ENCODE peak calls at places on chromosomes 2 and 18, in nine cellular contexts. K is hepatocyte, X is SK-N-SH, W is ovary, I is coronary artery, B is left ventricle myocardium inferior, V is IMR-90, A is astrocyte, J is HFF-Myc. H is an unnamed sample.

GRCh38 chr2:156088598-156088997 is 243.9 kb downstream of the NR4A2 start:
- DNase-seq in W (no peak), A (peak), J (no peak), B (no peak), K (no peak), V (no peak), X (no peak), I (no peak), H (no peak)

GRCh38 chr18:28690100-28690499 is 513.2 kb upstream of the CDH2 start:
- DNase-seq in I (no peak), B (no peak), X (no peak), W (no peak), A (no peak), V (no peak), K (no peak), J (no peak), H (no peak)

GRCh38 chr2:169619946-169620345 is 35.8 kb downstream of the PPIG start:
- DNase-seq in B (no peak), W (no peak), J (no peak), V (no peak), A (peak), K (no peak), I (no peak), X (no peak), H (peak)

GRCh38 chr18:36372902-36373301 is 75.4 kb downstream of the FHOD3 start:
- DNase-seq in B (no peak), V (peak), J (no peak), I (no peak), K (no peak), X (no peak), W (no peak), A (peak), H (peak)

GRCh38 chr2:46296216-46296839 is 879 bp upstream of the EPAS1 start:
- DNase-seq in V (no peak), A (no peak), I (peak), B (peak), K (no peak), J (no peak), W (peak), X (no peak), H (no peak)

GRCh38 chr2:163210430-163210918 is 371.9 kb upstream of the KCNH7 start:
- DNase-seq in J (no peak), I (no peak), A (peak), X (no peak), V (peak), W (no peak), B (no peak), K (no peak), H (peak)

GRCh38 chr2:36246320-36246990 is 109.1 kb upstream of the CRIM1 start:
- DNase-seq in K (no peak), B (no peak), J (no peak), V (no peak), A (peak), X (no peak), I (no peak), W (no peak), H (no peak)

GRCh38 chr2:40243581-40243980 is 208.3 kb downstream of the SLC8A1 start:
- DNase-seq in A (peak), B (no peak), J (no peak), K (no peak), W (no peak), V (peak), X (no peak), I (no peak), H (peak)

GRCh38 chr2:26001743-26002341 is 19.5 kb upstream of the KIF3C start:
- DNase-seq in I (peak), K (peak), A (no peak), V (peak), J (no peak), B (peak), X (no peak), W (peak), H (no peak)

GRCh38 chr2:154608438-154608837 is 90.1 kb upstream of the KCNJ3 start:
- DNase-seq in W (no peak), V (no peak), A (no peak), K (no peak), B (no peak), X (no peak), I (no peak), J (no peak), H (no peak)

GRCh38 chr18:30533716-30534115 is 508.8 kb downstream of the DSC3 start:
- DNase-seq in B (no peak), K (no peak), W (no peak), I (no peak), X (no peak), J (no peak), A (no peak), V (no peak), H (no peak)

GRCh38 chr2:190657474-190658252 is 8.8 kb downstream of the NAB1 start:
- DNase-seq in B (no peak), K (no peak), W (no peak), J (no peak), A (no peak), I (no peak), X (no peak), V (no peak), H (no peak)

GRCh38 chr2:231461516-231461971 is 2.7 kb downstream of the NCL start:
- DNase-seq in K (no peak), X (no peak), B (no peak), W (no peak), V (no peak), I (peak), A (no peak), J (no peak), H (no peak)

GRCh38 chr2:55223958-55224760 is 7.9 kb downstream of the CLHC1 start:
- DNase-seq in A (no peak), W (no peak), J (no peak), V (no peak), X (no peak), B (no peak), K (no peak), I (no peak), H (no peak)

GRCh38 chr2:57490746-57491145 is 555.9 kb upstream of the VRK2 start:
- DNase-seq in B (no peak), J (no peak), X (no peak), I (no peak), V (no peak), K (no peak), W (no peak), A (no peak), H (peak)

GRCh38 chr2:74544634-74545033 is 9.1 kb downstream of the LOXL3 start:
- DNase-seq in K (no peak), B (no peak), A (no peak), W (no peak), I (no peak), X (no peak), J (no peak), V (no peak), H (no peak)

GRCh38 chr18:27860701-27861107 is 316.2 kb downstream of the CDH2 start:
- DNase-seq in K (no peak), B (peak), A (peak), J (no peak), I (no peak), V (peak), X (no peak), W (no peak), H (peak)

GRCh38 chr2:6556755-6557154 is 309.0 kb downstream of the CMPK2 start:
- DNase-seq in V (peak), X (no peak), W (no peak), J (peak), K (peak), B (no peak), A (peak), I (no peak), H (peak)

GRCh38 chr2:43414586-43415125 is 181.2 kb downstream of the THADA start:
- DNase-seq in B (no peak), J (no peak), I (no peak), X (no peak), K (no peak), A (no peak), V (no peak), W (no peak), H (no peak)

GRCh38 chr18:74661690-74662089 is 64.0 kb downstream of the ZNF407 start:
- DNase-seq in B (no peak), W (no peak), I (no peak), X (no peak), K (no peak), V (peak), J (no peak), A (no peak), H (no peak)

GRCh38 chr2:239396881-239397681 is 3.7 kb downstream of the HDAC4 start:
- DNase-seq in V (no peak), X (no peak), K (no peak), I (peak), A (no peak), J (no peak), B (no peak), W (no peak), H (no peak)

GRCh38 chr2:6791682-6792081 is 74.0 kb downstream of the CMPK2 start:
- DNase-seq in J (no peak), A (no peak), K (no peak), W (no peak), I (no peak), V (no peak), B (no peak), X (no peak), H (no peak)

GRCh38 chr18:31680836-31681568 is 3.4 kb downstream of the B4GALT6 start:
- DNase-seq in V (no peak), X (no peak), W (no peak), J (no peak), B (no peak), A (no peak), I (no peak), K (peak), H (peak)

GRCh38 chr2:25872134-25872533 is 6.2 kb downstream of the ASXL2 start:
- DNase-seq in B (no peak), I (no peak), X (no peak), K (no peak), A (no peak), V (no peak), J (no peak), W (no peak), H (no peak)

GRCh38 chr2:185291035-185291647 is 447.5 kb upstream of the FSIP2 start:
- DNase-seq in B (no peak), V (peak), A (peak), J (no peak), K (peak), I (no peak), X (no peak), W (no peak), H (peak)

GRCh38 chr2:43676322-43677050 is at the start of gene C1GALT1C1L:
- DNase-seq in V (peak), A (peak), W (peak), X (peak), I (peak), B (peak), J (peak), K (peak), H (peak)

GRCh38 chr2:42061839-42062238 is 14.0 kb downstream of the PKDCC start:
- DNase-seq in J (no peak), A (no peak), W (peak), B (no peak), V (no peak), I (no peak), K (no peak), X (no peak), H (no peak)

GRCh38 chr2:24375349-24376087 is 15.2 kb upstream of the ITSN2 start:
- DNase-seq in J (no peak), A (no peak), K (no peak), X (no peak), B (no peak), I (no peak), W (no peak), V (no peak), H (no peak)

GRCh38 chr18:67525328-67526110 is 9.0 kb upstream of the DSEL start:
- DNase-seq in J (peak), A (peak), V (peak), B (peak), I (peak), X (no peak), W (peak), K (peak), H (peak)

GRCh38 chr2:42964444-42965081 is 172.2 kb upstream of the HAAO start:
- DNase-seq in X (no peak), V (peak), J (peak), K (peak), I (peak), W (peak), B (peak), A (peak), H (peak)

GRCh38 chr2:177271981-177272666 is 7.6 kb upstream of the NFE2L2 start:
- DNase-seq in A (no peak), W (no peak), X (no peak), J (no peak), K (no peak), I (no peak), B (no peak), V (no peak), H (no peak)

GRCh38 chr2:218964041-218964771 is 4.7 kb downstream of the CDK5R2 start:
- DNase-seq in I (peak), V (peak), W (no peak), K (no peak), X (peak), B (no peak), J (peak), A (peak), H (peak)

GRCh38 chr18:79458131-79458838 is 62.6 kb downstream of the NFATC1 start:
- DNase-seq in W (peak), A (peak), I (peak), J (peak), V (peak), B (peak), X (no peak), K (peak), H (peak)

GRCh38 chr2:102442967-102443828 is 20.2 kb downstream of the IL18RAP start:
- DNase-seq in K (peak), X (no peak), W (no peak), J (no peak), B (no peak), V (peak), I (no peak), A (peak), H (peak)

GRCh38 chr2:148861367-148861766 is 13.7 kb upstream of the KIF5C start:
- DNase-seq in J (no peak), W (no peak), I (no peak), V (no peak), X (no peak), A (no peak), B (no peak), K (no peak), H (no peak)

GRCh38 chr2:142682528-142682927 is 194.9 kb upstream of the KYNU start:
- DNase-seq in A (peak), X (no peak), W (no peak), V (peak), K (no peak), B (no peak), J (no peak), I (no peak), H (peak)
- TF ChIP-seq CTCF in A (no peak), X (peak), W (no peak), V (peak), K (peak), B (no peak), J (no peak), I (no peak), H (peak)

GRCh38 chr2:68645523-68645922 is 2.1 kb downstream of the PROKR1 start:
- DNase-seq in X (no peak), V (peak), A (peak), I (no peak), W (no peak), K (no peak), J (no peak), B (no peak), H (no peak)

GRCh38 chr2:68643011-68643873 is at the start of gene PROKR1:
- DNase-seq in I (no peak), J (no peak), X (peak), A (peak), V (no peak), K (peak), B (peak), W (peak), H (peak)

GRCh38 chr2:68646303-68646702 is 2.9 kb downstream of the PROKR1 start:
- DNase-seq in A (no peak), I (no peak), J (no peak), B (no peak), X (no peak), V (no peak), K (no peak), W (no peak), H (no peak)

DNA sequence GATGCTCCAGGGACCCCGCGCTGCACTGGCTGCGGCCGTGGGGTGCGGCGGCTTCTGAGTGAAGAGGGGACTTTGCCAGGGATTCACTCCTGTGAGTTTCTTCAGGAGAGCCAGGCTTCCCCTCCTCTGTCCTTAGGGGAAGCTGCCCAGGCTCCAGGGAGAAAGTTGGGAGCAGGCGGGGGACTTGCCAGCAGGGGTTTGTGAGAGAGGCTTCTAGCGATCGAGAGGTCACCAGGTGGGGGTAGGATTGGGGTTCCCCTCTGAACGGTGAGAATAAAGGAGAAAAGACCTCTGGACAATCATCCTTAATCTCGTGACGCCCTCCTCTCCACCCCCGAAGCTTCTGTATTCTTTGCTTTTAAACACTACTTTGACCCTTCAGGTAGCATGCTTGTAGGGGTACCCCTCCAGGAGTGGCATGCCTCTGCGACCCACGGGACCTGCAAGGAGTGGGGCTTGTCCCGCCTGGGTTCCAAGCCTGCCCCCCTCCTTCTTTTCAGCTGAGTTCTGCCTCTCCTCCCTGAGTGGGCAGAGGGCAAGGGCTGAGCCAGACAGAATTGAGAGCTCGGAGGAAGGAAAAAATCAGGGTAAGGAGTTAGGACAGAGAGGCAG is 601 bp downstream of the PROKR1 start:
- DNase-seq in J (no peak), V (no peak), K (no peak), I (no peak), A (no peak), X (peak), W (no peak), B (no peak), H (no peak)
- H3K4me3 ChIP-seq in J (peak), V (peak), K (peak), I (peak), A (peak), X (peak), W (peak), B (peak), H (peak)

DNA sequence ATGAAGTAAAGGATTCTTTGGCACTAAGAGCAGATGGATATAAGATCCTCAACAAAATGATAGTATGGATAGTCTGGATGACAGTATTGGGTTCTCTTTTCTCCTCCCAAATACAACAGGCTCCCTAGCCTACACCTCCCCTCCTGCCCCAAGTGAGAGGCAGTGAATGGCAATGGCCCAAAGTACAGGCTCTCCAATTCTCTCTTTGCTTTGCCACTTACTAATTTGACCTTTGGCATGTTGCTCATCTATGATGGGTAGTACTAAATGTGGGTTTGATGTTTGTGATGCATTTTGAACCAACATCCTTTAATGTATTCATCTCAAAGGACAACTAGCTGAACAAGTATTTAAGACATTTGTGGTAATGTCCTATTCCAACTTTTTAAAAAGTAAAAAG is 65.9 kb downstream of the EIF5B start:
- DNase-seq in A (no peak), X (no peak), B (no peak), I (no peak), W (no peak), J (no peak), V (peak), K (no peak), H (no peak)
- TF ChIP-seq CTCF in A (no peak), X (no peak), B (no peak), I (no peak), W (no peak), J (no peak), V (no peak), K (no peak), H (no peak)

DNA sequence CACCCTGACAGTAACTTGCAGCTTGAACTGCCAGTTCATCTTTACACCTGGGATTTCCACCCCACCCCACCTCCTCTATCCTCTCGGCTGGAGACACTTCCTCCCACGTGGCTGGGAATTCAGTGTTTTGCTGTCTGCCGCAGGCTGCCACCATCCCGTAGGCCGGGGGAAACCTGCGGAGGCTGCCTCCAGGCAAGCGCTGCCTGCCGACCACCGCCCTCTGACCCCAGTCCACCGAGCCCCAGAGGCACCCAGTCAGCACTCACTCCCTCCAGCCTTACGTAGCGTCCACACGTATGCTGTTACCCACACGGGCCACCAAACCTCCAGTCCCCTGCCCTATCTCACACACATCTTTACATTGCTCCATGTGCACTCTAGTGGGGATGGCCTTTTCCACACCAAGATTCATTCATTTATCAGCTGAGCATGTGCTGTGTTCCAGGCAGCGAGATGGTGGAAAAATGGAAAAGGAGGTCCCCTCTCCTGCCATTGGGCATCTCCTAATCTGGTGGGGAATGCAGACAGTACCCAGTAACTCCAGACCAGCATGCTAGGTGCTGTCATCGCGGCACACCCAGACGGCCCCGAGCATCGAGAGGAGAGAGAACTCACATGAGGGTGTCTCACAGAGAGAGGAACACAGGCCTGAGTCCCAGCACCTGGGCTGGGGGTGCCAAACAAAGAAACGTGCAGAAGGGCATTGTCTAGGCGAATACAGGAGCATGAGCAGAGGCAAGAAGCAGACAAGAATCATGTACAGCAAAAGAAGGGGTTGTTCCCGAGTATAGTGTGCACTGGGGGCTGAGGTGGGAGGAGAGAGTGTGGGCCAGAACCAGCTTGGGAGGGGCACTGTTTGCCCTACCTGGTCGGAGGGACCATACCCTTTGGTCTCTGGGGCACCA is 166.9 kb downstream of the SMAD7 start:
- DNase-seq in J (no peak), B (no peak), X (no peak), V (no peak), A (no peak), W (no peak), I (no peak), K (no peak), H (no peak)
- H3K4me3 ChIP-seq in J (no peak), B (no peak), X (no peak), V (no peak), A (no peak), W (no peak), I (no peak), K (no peak), H (no peak)

DNA sequence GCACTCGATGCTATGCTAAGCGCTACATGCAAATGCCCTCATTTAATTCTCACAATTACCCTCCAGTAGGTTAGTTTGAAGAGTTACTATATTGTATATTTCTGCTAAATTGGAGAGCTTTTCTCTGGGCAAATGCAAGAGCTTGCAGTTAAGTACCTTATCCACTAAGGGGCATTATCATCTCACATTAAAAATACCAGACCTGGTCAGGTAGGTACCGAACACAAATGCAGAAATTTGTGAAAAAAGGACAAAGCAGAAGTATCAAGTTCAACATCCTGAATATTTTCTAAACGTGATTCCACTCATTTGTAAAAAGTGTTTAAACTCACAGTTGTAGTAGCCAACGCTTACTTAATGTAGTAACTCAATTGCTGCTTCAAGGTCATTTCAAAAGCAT is 52.2 kb downstream of the CYRIA start:
- DNase-seq in X (peak), B (no peak), K (peak), W (no peak), A (no peak), V (no peak), J (no peak), I (no peak), H (peak)
- TF ChIP-seq CTCF in X (peak), B (peak), K (peak), W (peak), A (peak), V (peak), J (no peak), I (no peak), H (peak)

GRCh38 chr2:151824886-151825285 is 3.3 kb downstream of the ARL5A start:
- DNase-seq in A (no peak), X (no peak), B (no peak), J (no peak), I (no peak), V (no peak), K (no peak), W (no peak), H (no peak)
- H3K4me3 ChIP-seq in A (no peak), X (no peak), B (no peak), J (no peak), I (no peak), V (no peak), K (no peak), W (no peak), H (no peak)

H was measured in fibroblast of villous mesenchyme.